ENCODE peak calls at places on chromosomes 2 and 18, in nine cellular contexts. Y, O, P, W, I, X, F, L and U are unnamed samples.

GRCh38 chr2:173432049-173432754 is 77.5 kb downstream of the CDCA7 start:
- DNase-seq in F (no peak), P (peak; percentile 72), Y (peak; percentile 71), I (peak; percentile 32), O (no peak), W (no peak), X (peak; percentile 78), L (no peak), U (no peak)

GRCh38 chr2:49832555-49832954 is 678.2 kb upstream of the FSHR start:
- DNase-seq in Y (no peak), L (no peak), O (peak; percentile 52), F (no peak), X (no peak), W (peak; percentile 22), I (no peak), P (no peak), U (no peak)

GRCh38 chr18:38174594-38174993 is 609.0 kb upstream of the CELF4 start:
- DNase-seq in O (no peak), I (no peak), L (no peak), W (no peak), P (no peak), X (no peak), Y (no peak), F (no peak), U (no peak)

GRCh38 chr2:43927442-43927841 is 68.3 kb downstream of the LRPPRC start:
- DNase-seq in W (no peak), L (no peak), Y (no peak), X (no peak), O (no peak), P (no peak), I (no peak), F (no peak), U (no peak)

GRCh38 chr2:20633794-20634259 is 17.1 kb downstream of the HS1BP3 start:
- DNase-seq in F (no peak), I (no peak), P (peak; percentile 35), W (no peak), O (peak; percentile 77), X (no peak), Y (no peak), L (no peak), U (peak; percentile 73)

GRCh38 chr18:58208207-58208944 is 164.3 kb downstream of the NEDD4L start:
- DNase-seq in Y (peak; percentile 67), W (no peak), L (no peak), X (peak; percentile 42), P (peak; percentile 58), I (no peak), F (no peak), O (no peak), U (no peak)

GRCh38 chr18:59605633-59606192 is 91.5 kb downstream of the CCBE1 start:
- DNase-seq in P (no peak), X (no peak), I (peak; percentile 55), W (no peak), O (no peak), Y (peak; percentile 78), F (no peak), L (peak; percentile 56), U (no peak)

GRCh38 chr2:114283774-114284173 is 158.7 kb upstream of the DPP10 start:
- DNase-seq in W (no peak), F (no peak), I (no peak), P (no peak), Y (no peak), X (no peak), O (no peak), L (no peak), U (no peak)

GRCh38 chr2:219508444-219508734 is 5.9 kb upstream of the ASIC4 start:
- DNase-seq in Y (no peak), L (no peak), O (no peak), X (no peak), P (no peak), W (no peak), I (no peak), F (no peak), U (no peak)

GRCh38 chr2:219507555-219508443 is 6.5 kb upstream of the ASIC4 start:
- DNase-seq in F (no peak), P (no peak), W (no peak), O (no peak), I (no peak), L (no peak), X (no peak), Y (no peak), U (no peak)

GRCh38 chr2:219506802-219507554 is 7.3 kb upstream of the ASIC4 start:
- DNase-seq in O (no peak), I (no peak), X (no peak), Y (no peak), W (no peak), P (no peak), F (no peak), L (no peak), U (no peak)

GRCh38 chr2:219505585-219505984 is 6.9 kb downstream of the GMPPA start:
- DNase-seq in L (no peak), P (no peak), X (no peak), F (no peak), I (no peak), W (no peak), Y (no peak), O (no peak), U (no peak)

DNA sequence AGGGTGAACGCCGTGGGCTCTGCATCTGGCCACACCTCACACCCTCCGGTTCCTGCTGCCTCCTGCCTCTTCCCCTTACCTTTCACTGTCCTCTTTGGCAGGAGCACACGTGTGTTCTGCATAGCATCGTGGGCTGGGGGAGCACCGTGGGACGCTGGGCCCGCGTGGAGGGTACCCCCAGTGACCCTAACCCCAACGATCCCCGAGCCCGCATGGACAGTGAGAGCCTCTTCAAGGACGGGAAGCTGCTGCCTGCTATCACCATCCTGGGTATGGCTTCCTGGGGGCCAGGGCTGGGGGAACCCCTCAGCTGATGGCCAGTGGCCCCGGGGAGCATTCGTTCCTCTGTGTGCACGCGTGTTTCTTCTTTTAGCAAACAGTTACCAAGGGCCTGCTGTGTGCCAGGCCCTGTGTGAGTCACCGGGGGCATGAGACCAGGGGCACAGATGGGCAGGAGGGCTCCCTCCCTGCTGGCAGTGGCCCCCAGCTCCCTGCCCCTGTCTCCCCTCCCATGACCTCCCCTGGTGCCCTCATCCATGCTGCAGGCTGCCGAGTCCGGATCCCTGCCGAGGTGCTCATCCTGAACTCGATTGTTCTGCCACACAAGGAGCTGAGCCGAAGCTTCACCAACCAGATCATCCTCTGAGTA is 7.6 kb downstream of the GMPPA start:
- DNase-seq in X (no peak), L (no peak), F (no peak), P (no peak), O (no peak), W (no peak), I (no peak), Y (no peak), U (no peak)
- H3K4me3 ChIP-seq in X (no peak overlapping the region), L (no peak overlapping the region), F (no peak overlapping the region), P (no peak overlapping the region), O (no peak overlapping the region), W (no peak overlapping the region), I (no peak overlapping the region), Y (no peak overlapping the region), U (no peak overlapping the region)

DNA sequence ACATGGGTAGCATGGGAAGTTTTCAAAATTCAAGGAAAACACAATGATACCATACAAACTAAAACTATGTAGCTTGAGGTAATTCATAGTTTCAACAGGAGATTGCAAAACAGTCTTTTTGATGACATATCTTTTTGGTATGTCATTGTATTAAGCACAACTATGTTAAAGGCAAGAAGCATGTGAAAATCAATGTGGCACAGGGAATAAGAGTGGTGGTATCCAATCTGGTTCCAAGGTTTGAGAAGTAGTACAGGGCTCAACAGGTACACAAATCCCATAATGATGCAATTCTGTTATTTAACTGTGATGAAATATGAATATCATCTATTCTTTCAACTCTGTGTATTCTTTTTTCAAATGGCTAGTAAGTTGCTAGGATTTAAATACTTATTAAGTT is 16.4 kb upstream of the DLX2 start:
- DNase-seq in P (peak; percentile 95), I (no peak), W (no peak), L (peak; percentile 71), O (no peak), F (no peak), Y (peak; percentile 82), X (peak; percentile 93), U (no peak)
- H3K4me3 ChIP-seq in P (no peak overlapping the region), I (no peak overlapping the region), W (no peak overlapping the region), L (no peak overlapping the region), O (no peak overlapping the region), F (no peak overlapping the region), Y (no peak overlapping the region), X (peak overlapping the region; percentile 33), U (no peak overlapping the region)

GRCh38 chr2:39127973-39128372 is 7.1 kb upstream of the SOS1 start:
- DNase-seq in O (no peak), F (peak; percentile 22), P (peak; percentile 68), X (peak; percentile 21), L (peak; percentile 59), Y (peak; percentile 37), I (no peak), W (no peak), U (no peak)

GRCh38 chr2:39124770-39125075 is 3.9 kb upstream of the SOS1 start:
- DNase-seq in F (peak; percentile 5), P (no peak), X (no peak), L (no peak), W (peak; percentile 30), O (no peak), I (no peak), Y (no peak), U (no peak)

GRCh38 chr2:39124000-39124769 is 3.3 kb upstream of the SOS1 start:
- DNase-seq in P (peak; percentile 83), O (peak; percentile 98), X (peak; percentile 98), W (peak; percentile 94), I (peak; percentile 90), F (peak; percentile 96), L (peak; percentile 97), Y (peak; percentile 93), U (peak; percentile 97)

GRCh38 chr2:39133215-39133851 is 12.5 kb upstream of the SOS1 start:
- DNase-seq in I (no peak), O (no peak), F (no peak), W (no peak), Y (no peak), X (no peak), L (no peak), P (no peak), U (no peak)

DNA sequence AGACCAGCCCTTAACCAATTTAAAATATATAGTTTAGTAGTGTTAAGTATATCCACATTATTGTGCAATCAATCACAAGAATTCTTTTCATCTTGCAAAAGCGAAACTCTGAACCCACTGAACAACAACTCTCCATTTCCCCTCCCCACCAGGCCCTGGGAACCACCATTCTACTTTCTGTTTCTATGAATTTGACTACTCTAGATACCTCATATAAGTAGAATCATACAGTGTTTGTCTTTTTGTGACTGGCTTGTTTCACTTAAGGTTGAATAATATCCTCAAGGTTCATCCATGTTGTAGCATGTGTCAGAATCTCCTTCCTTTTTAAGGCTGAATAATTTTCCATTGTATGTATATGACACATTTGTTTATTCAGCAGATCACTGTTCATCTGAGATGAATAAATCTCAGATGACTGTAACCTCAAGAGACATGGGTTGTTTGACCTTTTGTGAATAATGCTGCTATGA is 8.1 kb upstream of the SOS1 start:
- DNase-seq in P (peak; percentile 92), F (peak; percentile 25), Y (no peak), W (no peak), O (no peak), I (no peak), X (peak; percentile 52), L (no peak), U (peak; percentile 28)
- H3K4me3 ChIP-seq in P (no peak overlapping the region), F (no peak overlapping the region), Y (no peak overlapping the region), W (no peak overlapping the region), O (no peak overlapping the region), I (no peak overlapping the region), X (no peak overlapping the region), L (no peak overlapping the region), U (no peak overlapping the region)

DNA sequence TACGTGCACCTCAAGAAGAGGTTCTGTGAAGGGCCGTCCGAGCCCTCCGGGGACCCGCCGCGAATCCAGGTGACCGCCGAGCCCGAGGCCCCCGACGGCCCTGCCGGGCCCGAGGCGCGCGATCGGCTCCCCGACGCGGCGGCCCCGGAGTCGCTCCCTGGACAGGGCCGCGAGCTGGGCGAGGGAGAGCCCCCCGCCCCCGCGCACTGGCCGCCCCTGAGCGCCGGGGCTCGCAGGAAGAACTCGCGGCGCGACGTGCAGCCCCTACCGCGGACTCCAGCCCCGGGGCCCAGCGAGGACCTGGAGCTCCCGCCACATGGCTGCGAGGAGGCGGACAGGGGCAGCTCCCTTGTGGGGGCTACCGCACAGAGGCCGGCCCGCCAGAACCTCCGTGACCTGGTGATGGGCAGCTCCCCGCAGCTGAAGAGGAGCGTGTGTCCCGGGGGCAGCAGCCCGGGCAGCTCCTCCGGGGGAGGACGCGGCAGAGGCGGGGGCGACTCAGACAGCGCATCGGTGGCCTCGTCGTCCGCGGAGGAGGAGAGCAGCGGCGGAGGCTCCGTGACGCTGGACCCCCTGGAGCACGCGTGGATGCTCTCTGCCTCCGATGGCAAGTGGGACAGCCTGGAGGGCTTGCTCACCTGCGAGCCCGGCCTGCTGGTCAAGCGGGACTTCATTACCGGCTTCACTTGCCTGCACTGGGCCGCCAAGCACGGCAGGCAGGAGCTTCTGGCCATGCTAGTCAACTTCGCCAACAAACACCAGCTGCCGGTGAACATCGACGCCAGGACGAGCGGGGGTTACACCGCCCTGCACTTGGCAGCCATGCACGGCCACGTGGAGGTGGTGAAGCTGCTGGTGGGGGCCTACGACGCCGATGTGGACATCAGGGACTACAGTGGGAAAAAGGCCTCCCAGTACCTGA is 812 bp downstream of the SOWAHC start:
- DNase-seq in X (no peak), F (no peak), I (no peak), P (no peak), O (peak; percentile 39), Y (no peak), W (peak; percentile 12), L (peak; percentile 33), U (peak; percentile 39)
- H3K4me3 ChIP-seq in X (peak overlapping the region; percentile 77), F (no peak overlapping the region), I (peak overlapping the region; percentile 61), P (peak overlapping the region; percentile 71), O (peak overlapping the region; percentile 71), Y (peak overlapping the region; percentile 96), W (peak overlapping the region; percentile 75), L (peak overlapping the region; percentile 66), U (peak overlapping the region; percentile 83)